ENCODE peak calls at places on chromosome 20, in four cellular contexts. K, N, H and G are unnamed samples.

GRCh38 chr20:13262302-13262650 is 41.2 kb downstream of the ISM1 start:
- DNase-seq in N (no peak), K (no peak), H (no peak), G (no peak)

GRCh38 chr20:50017576-50018248 is 34.9 kb downstream of the SNAI1 start:
- DNase-seq in K (no peak), N (no peak), H (no peak), G (no peak)

GRCh38 chr20:18258126-18258860 is 30.0 kb upstream of the ZNF133 start:
- DNase-seq in K (no peak), N (no peak), H (no peak), G (no peak)

GRCh38 chr20:63071541-63072181 is 64.9 kb upstream of the BHLHE23 start:
- DNase-seq in K (peak; percentile 35), N (peak; percentile 82), H (no peak), G (peak; percentile 58)

GRCh38 chr20:37640600-37641561 is 52.9 kb upstream of the CTNNBL1 start:
- DNase-seq in N (peak; percentile 36), K (peak; percentile 13), H (no peak), G (no peak)

GRCh38 chr20:10667077-10667401 is 6.8 kb downstream of the JAG1 start:
- DNase-seq in K (peak; percentile 73), N (peak; percentile 35), H (no peak), G (no peak)

GRCh38 chr20:2108498-2108897 is 6.9 kb downstream of the STK35 start:
- DNase-seq in H (no peak), N (no peak), K (no peak), G (no peak)

GRCh38 chr20:43821795-43822194 is 92.9 kb upstream of the TOX2 start:
- DNase-seq in N (no peak), H (no peak), K (peak; percentile 25), G (no peak)

GRCh38 chr20:40688129-40689099 is 622 bp downstream of the MAFB start:
- DNase-seq in N (no peak), H (peak; percentile 27), K (no peak), G (no peak)

GRCh38 chr20:973785-974194 is 28.3 kb downstream of the RSPO4 start:
- DNase-seq in N (peak; percentile 65), K (peak; percentile 30), H (peak; percentile 38), G (peak; percentile 76)

GRCh38 chr20:52454660-52455059 is 263.1 kb upstream of the ZFP64 start:
- DNase-seq in K (no peak), N (no peak), H (no peak), G (no peak)

GRCh38 chr20:37651932-37652331 is 41.9 kb upstream of the CTNNBL1 start:
- DNase-seq in H (peak; percentile 46), N (peak; percentile 71), K (peak; percentile 17), G (peak; percentile 26)

GRCh38 chr20:52031574-52032303 is 159.8 kb downstream of the ZFP64 start:
- DNase-seq in K (no peak), N (no peak), H (no peak), G (no peak)

GRCh38 chr20:51076841-51077543 is 54.1 kb upstream of the KCNG1 start:
- DNase-seq in H (no peak), K (no peak), N (no peak), G (no peak)

GRCh38 chr20:45907219-45907948 is 4.6 kb downstream of the PLTP start:
- DNase-seq in K (no peak), H (no peak), N (no peak), G (no peak)

GRCh38 chr20:41087325-41087685 is 50.0 kb upstream of the PLCG1 start:
- DNase-seq in K (no peak), H (no peak), N (peak; percentile 42), G (no peak)

GRCh38 chr20:62065669-62066338 is at the start of gene TAF4:
- DNase-seq in H (peak; percentile 86), N (peak; percentile 100), K (peak; percentile 61), G (peak; percentile 100)

GRCh38 chr20:59004763-59005522 is 2.1 kb downstream of the CTSZ start:
- DNase-seq in N (no peak), K (no peak), H (no peak), G (peak; percentile 87)

GRCh38 chr20:23629017-23629541 is 8.7 kb downstream of the CST3 start:
- DNase-seq in N (peak; percentile 89), K (peak; percentile 96), H (no peak), G (no peak)

GRCh38 chr20:53937929-53938367 is 132.4 kb downstream of the BCAS1 start:
- DNase-seq in N (no peak), H (no peak), K (no peak), G (no peak)

GRCh38 chr20:62994850-62995249 is 11.9 kb downstream of the BHLHE23 start:
- DNase-seq in N (no peak), K (no peak), H (no peak), G (no peak)

GRCh38 chr20:6614836-6615235 is 152.7 kb upstream of the BMP2 start:
- DNase-seq in N (no peak), H (no peak), K (no peak), G (no peak)

GRCh38 chr20:35398660-35399144 is 13.1 kb downstream of the UQCC1 start:
- DNase-seq in N (no peak), H (no peak), K (no peak), G (no peak)

GRCh38 chr20:17627101-17627950 is 54.7 kb downstream of the RRBP1 start:
- DNase-seq in H (no peak), K (no peak), N (no peak), G (no peak)

GRCh38 chr20:10469599-10469998 is 34.5 kb downstream of the SLX4IP start:
- DNase-seq in N (peak; percentile 44), K (peak; percentile 73), H (peak; percentile 16), G (peak; percentile 32)

GRCh38 chr20:21202284-21202683 is 76.4 kb downstream of the KIZ start:
- DNase-seq in N (peak; percentile 26), H (no peak), K (peak; percentile 17), G (no peak)

GRCh38 chr20:59525500-59526241 is 78.7 kb upstream of the PHACTR3 start:
- DNase-seq in N (peak; percentile 78), H (peak; percentile 87), K (peak; percentile 19), G (peak; percentile 60)

GRCh38 chr20:20012517-20012916 is 4.6 kb upstream of the NAA20 start:
- DNase-seq in N (no peak), H (no peak), K (no peak), G (no peak)

GRCh38 chr20:53652859-53653520 is 59.4 kb upstream of the ZNF217 start:
- DNase-seq in K (no peak), N (no peak), H (no peak), G (no peak)

GRCh38 chr20:41185013-41185757 is 47.8 kb downstream of the PLCG1 start:
- DNase-seq in K (no peak), N (no peak), H (peak; percentile 4), G (no peak)

GRCh38 chr20:539848-540247 is 3.7 kb downstream of the CSNK2A1 start:
- DNase-seq in H (no peak), K (peak; percentile 62), N (peak; percentile 61), G (no peak)

GRCh38 chr20:9397928-9398327 is 116.5 kb upstream of the LAMP5 start:
- DNase-seq in H (no peak), K (no peak), N (no peak), G (peak; percentile 26)

GRCh38 chr20:60935971-60936370 is 316.1 kb upstream of the CDH4 start:
- DNase-seq in H (no peak), K (no peak), N (no peak), G (no peak)

GRCh38 chr20:1171461-1172093 is 13.2 kb downstream of the TMEM74B start:
- DNase-seq in N (peak; percentile 49), H (peak; percentile 60), K (no peak), G (no peak)

GRCh38 chr20:18224968-18225568 is 63.3 kb upstream of the ZNF133 start:
- DNase-seq in K (peak; percentile 72), N (peak; percentile 71), H (peak; percentile 4), G (no peak)

GRCh38 chr20:57882451-57883161 is 172.8 kb upstream of the PMEPA1 start:
- DNase-seq in H (no peak), K (peak; percentile 32), N (peak; percentile 64), G (no peak)

GRCh38 chr20:4233520-4233919 is 218.2 kb upstream of the RNF24 start:
- DNase-seq in H (no peak), K (no peak), N (no peak), G (no peak)
- TF ChIP-seq CTCF in H (no peak), K (no peak), N (no peak), G (no peak)

GRCh38 chr20:14882157-14882556 is 544.7 kb upstream of the FLRT3 start:
- DNase-seq in H (no peak), K (no peak), N (no peak), G (no peak)

GRCh38 chr20:14879839-14880238 is 542.4 kb upstream of the FLRT3 start:
- DNase-seq in K (no peak), N (no peak), H (no peak), G (no peak)

GRCh38 chr20:14883324-14883723 is 545.9 kb upstream of the FLRT3 start:
- DNase-seq in N (no peak), K (peak; percentile 53), H (no peak), G (no peak)

GRCh38 chr20:14882846-14883245 is 545.4 kb upstream of the FLRT3 start:
- DNase-seq in H (no peak), K (peak; percentile 84), N (no peak), G (no peak)

DNA sequence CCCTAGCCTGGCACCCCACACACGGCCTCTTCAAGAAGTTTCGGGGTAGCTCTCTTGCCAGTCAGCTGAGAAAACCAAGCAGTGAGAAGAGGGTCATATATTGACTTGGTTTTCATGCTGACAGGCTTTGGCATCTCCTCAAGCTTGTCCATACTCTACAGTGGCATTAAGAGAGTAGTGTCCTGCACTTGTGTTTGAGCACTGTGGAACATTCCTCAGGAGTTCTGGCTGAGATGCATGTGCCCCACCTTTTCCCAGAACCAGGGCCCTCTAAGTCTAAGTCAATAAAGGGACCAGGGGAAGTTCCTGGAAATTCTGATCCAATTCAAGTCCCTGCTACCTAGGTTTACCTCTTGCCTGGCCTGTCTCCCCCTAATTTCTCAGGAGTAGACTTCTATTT is 544.1 kb upstream of the FLRT3 start:
- DNase-seq in K (no peak), N (no peak), H (no peak), G (no peak)
- TF ChIP-seq CTCF in K (no peak), N (no peak), H (no peak), G (no peak)

GRCh38 chr20:64133951-64134407 is 26.6 kb upstream of the NPBWR2 start:
- DNase-seq in K (no peak), H (no peak), N (no peak), G (no peak)
- TF ChIP-seq CTCF in K (no peak), H (no peak), N (no peak), G (no peak)

GRCh38 chr20:33311011-33311410 is 28.0 kb downstream of the BPIFB1 start:
- DNase-seq in K (no peak), H (no peak), N (no peak), G (no peak)

GRCh38 chr20:33312583-33312982 is 29.6 kb downstream of the BPIFB1 start:
- DNase-seq in N (no peak), H (no peak), K (no peak), G (no peak)

GRCh38 chr20:33311989-33312388 is 29.0 kb downstream of the BPIFB1 start:
- DNase-seq in K (no peak), H (no peak), N (no peak), G (no peak)

GRCh38 chr20:33316343-33316742 is 33.3 kb downstream of the BPIFB1 start:
- DNase-seq in K (no peak), H (no peak), N (no peak), G (no peak)

GRCh38 chr20:33313686-33314314 is 30.8 kb downstream of the BPIFB1 start:
- DNase-seq in H (no peak), N (no peak), K (no peak), G (no peak)
- TF ChIP-seq CTCF in H (no peak), N (no peak), K (no peak), G (no peak)